ENCODE peak calls at places on chromosome 18, in nine cellular contexts. G, C, R, W, M, Q, P, J and H are unnamed samples. For H3K4me1, the result is how much of the 10 kb centered on the place peaks cover.

GRCh38 chr18:46428368-46428767 is 228.7 kb downstream of the LOXHD1 start:
- DNase-seq in G (peak), C (no peak), R (no peak), W (no peak), M (no peak), Q (no peak), P (no peak), J (no peak), H (no peak)

GRCh38 chr18:74533666-74534065 is 634 bp upstream of the CNDP1 start:
- DNase-seq in G (no peak), C (no peak), R (no peak), W (no peak), M (no peak), Q (no peak), P (no peak), J (no peak), H (no peak)

GRCh38 chr18:72541871-72542690 is 2.1 kb downstream of the CBLN2 start:
- DNase-seq in G (no peak), C (no peak), R (no peak), W (no peak), M (no peak), Q (no peak), P (peak), J (no peak), H (no peak)

GRCh38 chr18:3998698-3999333 is 456.3 kb downstream of the DLGAP1 start:
- DNase-seq in G (no peak), C (no peak), R (peak), W (peak), M (no peak), Q (peak), P (peak), J (no peak), H (no peak)

GRCh38 chr18:28723506-28723905 is 546.6 kb upstream of the CDH2 start:
- DNase-seq in G (no peak), C (no peak), R (no peak), W (no peak), M (no peak), Q (no peak), P (no peak), J (no peak), H (no peak)

GRCh38 chr18:61900504-61901281 is 7.9 kb upstream of the RNF152 start:
- DNase-seq in G (peak), C (no peak), R (no peak), W (no peak), M (no peak), Q (no peak), P (no peak), J (no peak), H (no peak)

GRCh38 chr18:6145645-6146308 is 250.5 kb upstream of the TMEM200C start:
- DNase-seq in G (no peak), C (no peak), R (no peak), W (no peak), M (no peak), Q (no peak), P (no peak), J (no peak), H (no peak)

GRCh38 chr18:9823805-9824473 is 61.8 kb upstream of the TXNDC2 start:
- DNase-seq in G (peak), C (no peak), R (no peak), W (no peak), M (no peak), Q (no peak), P (peak), J (no peak), H (no peak)

GRCh38 chr18:6718255-6718654 is 11.3 kb upstream of the ARHGAP28 start:
- DNase-seq in G (no peak), C (no peak), R (no peak), W (no peak), M (no peak), Q (no peak), P (no peak), J (no peak), H (no peak)

GRCh38 chr18:73947180-73947989 is 200.2 kb downstream of the FBXO15 start:
- DNase-seq in G (no peak), C (no peak), R (no peak), W (no peak), M (no peak), Q (no peak), P (no peak), J (no peak), H (no peak)

GRCh38 chr18:23387265-23387664 is 65.8 kb upstream of the RIOK3 start:
- DNase-seq in G (no peak), C (no peak), R (no peak), W (no peak), M (no peak), Q (no peak), P (no peak), J (no peak), H (no peak)

GRCh38 chr18:10518595-10519273 is 7.1 kb upstream of the NAPG start:
- DNase-seq in G (no peak), C (peak), R (peak), W (peak), M (peak), Q (no peak), P (peak), J (no peak), H (no peak)

GRCh38 chr18:26746284-26747130 is 119.0 kb downstream of the AQP4 start:
- DNase-seq in G (no peak), C (no peak), R (no peak), W (no peak), M (no peak), Q (peak), P (peak), J (no peak), H (no peak)

GRCh38 chr18:25262920-25263319 is 89.0 kb downstream of the ZNF521 start:
- DNase-seq in G (no peak), C (no peak), R (no peak), W (no peak), M (no peak), Q (no peak), P (peak), J (no peak), H (no peak)

GRCh38 chr18:59681051-59681450 is 16.2 kb downstream of the CCBE1 start:
- DNase-seq in G (no peak), C (no peak), R (no peak), W (no peak), M (no peak), Q (no peak), P (no peak), J (no peak), H (no peak)

GRCh38 chr18:31321719-31322118 is 3.8 kb downstream of the DSG1 start:
- DNase-seq in G (no peak), C (no peak), R (no peak), W (no peak), M (no peak), Q (no peak), P (no peak), J (no peak), H (no peak)

GRCh38 chr18:26464128-26465011 is 84.0 kb downstream of the KCTD1 start:
- DNase-seq in G (no peak), C (no peak), R (no peak), W (no peak), M (no peak), Q (no peak), P (no peak), J (no peak), H (no peak)

GRCh38 chr18:55214969-55215368 is 255.7 kb upstream of the CCDC68 start:
- DNase-seq in G (no peak), C (no peak), R (no peak), W (no peak), M (no peak), Q (no peak), P (no peak), J (no peak), H (no peak)

GRCh38 chr18:25727281-25727680 is 363.1 kb downstream of the SS18 start:
- DNase-seq in G (no peak), C (no peak), R (peak), W (no peak), M (no peak), Q (no peak), P (no peak), J (no peak), H (no peak)

GRCh38 chr18:25832008-25832604 is 258.3 kb downstream of the SS18 start:
- DNase-seq in G (no peak), C (no peak), R (peak), W (peak), M (peak), Q (peak), P (peak), J (no peak), H (peak)

GRCh38 chr18:10374615-10375295 is 79.7 kb upstream of the APCDD1 start:
- DNase-seq in G (no peak), C (no peak), R (no peak), W (no peak), M (no peak), Q (no peak), P (peak), J (no peak), H (no peak)

GRCh38 chr18:74489631-74490030 is 6.5 kb upstream of the CNDP2 start:
- DNase-seq in G (no peak), C (no peak), R (no peak), W (no peak), M (no peak), Q (no peak), P (peak), J (no peak), H (no peak)

GRCh38 chr18:33495278-33495677 is 54.8 kb upstream of the CCDC178 start:
- DNase-seq in G (peak), C (no peak), R (peak), W (peak), M (no peak), Q (peak), P (peak), J (no peak), H (no peak)

GRCh38 chr18:46502444-46502843 is 154.6 kb downstream of the LOXHD1 start:
- DNase-seq in G (no peak), C (no peak), R (no peak), W (no peak), M (no peak), Q (no peak), P (peak), J (no peak), H (no peak)

GRCh38 chr18:74283255-74283554 is 8.6 kb downstream of the CYB5A start:
- DNase-seq in G (no peak), C (no peak), R (no peak), W (no peak), M (no peak), Q (no peak), P (no peak), J (no peak), H (no peak)

GRCh38 chr18:36328385-36328858 is 30.9 kb downstream of the FHOD3 start:
- DNase-seq in G (no peak), C (no peak), R (no peak), W (no peak), M (no peak), Q (no peak), P (no peak), J (no peak), H (no peak)

GRCh38 chr18:23837591-23837990 is 148.3 kb downstream of the LAMA3 start:
- DNase-seq in G (no peak), C (peak), R (peak), W (peak), M (no peak), Q (no peak), P (peak), J (no peak), H (no peak)

GRCh38 chr18:28794459-28795245 is 617.7 kb upstream of the CDH2 start:
- DNase-seq in G (no peak), C (no peak), R (peak), W (no peak), M (no peak), Q (peak), P (peak), J (no peak), H (no peak)

GRCh38 chr18:35117951-35118411 is 76.8 kb downstream of the MAPRE2 start:
- DNase-seq in G (peak), C (no peak), R (no peak), W (peak), M (peak), Q (no peak), P (peak), J (no peak), H (no peak)

GRCh38 chr18:72697706-72698105 is 153.6 kb upstream of the CBLN2 start:
- DNase-seq in G (no peak), C (no peak), R (no peak), W (no peak), M (no peak), Q (no peak), P (no peak), J (no peak), H (no peak)

GRCh38 chr18:23330423-23330822 is 122.7 kb upstream of the RIOK3 start:
- DNase-seq in G (no peak), C (no peak), R (no peak), W (no peak), M (no peak), Q (no peak), P (no peak), J (peak), H (no peak)

GRCh38 chr18:12038082-12038660 is 55.5 kb upstream of the ANKRD62 start:
- DNase-seq in G (no peak), C (no peak), R (no peak), W (no peak), M (peak), Q (no peak), P (peak), J (no peak), H (peak)

GRCh38 chr18:42001801-42002200 is 46.8 kb downstream of the PIK3C3 start:
- DNase-seq in G (no peak), C (no peak), R (no peak), W (no peak), M (no peak), Q (no peak), P (no peak), J (no peak), H (no peak)

GRCh38 chr18:9557250-9557943 is 57.0 kb downstream of the PPP4R1 start:
- DNase-seq in G (no peak), C (no peak), R (no peak), W (no peak), M (no peak), Q (no peak), P (no peak), J (no peak), H (no peak)

GRCh38 chr18:6610436-6610835 is 119.1 kb upstream of the ARHGAP28 start:
- DNase-seq in G (no peak), C (no peak), R (no peak), W (no peak), M (no peak), Q (no peak), P (peak), J (no peak), H (no peak)

GRCh38 chr18:7817596-7817995 is 250.5 kb downstream of the PTPRM start:
- DNase-seq in G (no peak), C (peak), R (no peak), W (no peak), M (no peak), Q (no peak), P (no peak), J (no peak), H (no peak)

GRCh38 chr18:30094556-30094955 is 948.0 kb downstream of the DSC3 start:
- DNase-seq in G (no peak), C (no peak), R (peak), W (no peak), M (no peak), Q (no peak), P (peak), J (no peak), H (no peak)

GRCh38 chr18:42921261-42921737 is 194.2 kb downstream of the RIT2 start:
- DNase-seq in G (no peak), C (no peak), R (no peak), W (no peak), M (no peak), Q (no peak), P (no peak), J (no peak), H (no peak)

GRCh38 chr18:79887181-79888000 is 64.1 kb downstream of the SLC66A2 start:
- DNase-seq in G (no peak), C (no peak), R (no peak), W (no peak), M (no peak), Q (no peak), P (no peak), J (no peak), H (peak)

GRCh38 chr18:76380127-76380729 is 114.8 kb downstream of the ZNF516 start:
- DNase-seq in G (no peak), C (no peak), R (no peak), W (no peak), M (no peak), Q (no peak), P (no peak), J (peak), H (no peak)
- H3K4me1 ChIP-seq in G (under half), C (under half), R (under half), W (under half), M (under half), Q (under half), P (under half), J (under half), H (under half)

GRCh38 chr18:58532972-58533371 is 95.9 kb downstream of the ALPK2 start:
- DNase-seq in G (no peak), C (no peak), R (no peak), W (no peak), M (no peak), Q (no peak), P (no peak), J (no peak), H (no peak)
- H3K4me1 ChIP-seq in G (under half), C (under half), R (under half), W (under half), M (under half), Q (under half), P (under half), J (under half), H (under half)

GRCh38 chr18:22177496-22177866 is 8.1 kb downstream of the GATA6 start:
- DNase-seq in G (no peak), C (no peak), R (peak), W (no peak), M (no peak), Q (no peak), P (no peak), J (no peak), H (no peak)

GRCh38 chr18:22174341-22175148 is 5.2 kb downstream of the GATA6 start:
- DNase-seq in G (no peak), C (no peak), R (peak), W (no peak), M (no peak), Q (no peak), P (no peak), J (no peak), H (no peak)

GRCh38 chr18:22175326-22175725 is 5.9 kb downstream of the GATA6 start:
- DNase-seq in G (no peak), C (no peak), R (peak), W (no peak), M (no peak), Q (no peak), P (no peak), J (no peak), H (no peak)

GRCh38 chr18:22176622-22177495 is 7.5 kb downstream of the GATA6 start:
- DNase-seq in G (no peak), C (peak), R (no peak), W (no peak), M (no peak), Q (no peak), P (no peak), J (no peak), H (no peak)

DNA sequence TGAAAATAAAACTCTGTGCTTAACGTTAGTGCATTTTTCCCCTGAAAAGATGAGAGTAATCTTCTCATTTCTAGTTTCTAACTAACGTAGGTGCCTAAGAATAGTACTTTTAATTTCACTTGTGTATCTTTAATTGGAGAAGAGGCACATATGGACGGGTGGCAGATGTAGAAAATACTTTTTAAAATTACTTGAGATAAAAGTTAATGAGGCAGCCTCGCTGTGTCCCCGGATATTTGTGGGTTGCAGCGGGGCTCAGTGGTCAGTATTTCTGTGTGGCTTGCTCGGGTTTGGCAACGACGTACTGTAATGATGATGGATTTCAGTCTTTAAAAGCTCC is 6.9 kb downstream of the GATA6 start:
- DNase-seq in G (no peak), C (no peak), R (peak), W (no peak), M (no peak), Q (no peak), P (no peak), J (no peak), H (no peak)
- H3K4me1 ChIP-seq in G (under half), C (under half), R (half or more), W (under half), M (under half), Q (under half), P (under half), J (under half), H (under half)

GRCh38 chr18:50653402-50654093 is 93.7 kb downstream of the MAPK4 start:
- DNase-seq in G (peak), C (no peak), R (no peak), W (no peak), M (no peak), Q (no peak), P (no peak), J (no peak), H (no peak)
- H3K4me1 ChIP-seq in G (under half), C (under half), R (under half), W (under half), M (under half), Q (under half), P (under half), J (under half), H (under half)

DNA sequence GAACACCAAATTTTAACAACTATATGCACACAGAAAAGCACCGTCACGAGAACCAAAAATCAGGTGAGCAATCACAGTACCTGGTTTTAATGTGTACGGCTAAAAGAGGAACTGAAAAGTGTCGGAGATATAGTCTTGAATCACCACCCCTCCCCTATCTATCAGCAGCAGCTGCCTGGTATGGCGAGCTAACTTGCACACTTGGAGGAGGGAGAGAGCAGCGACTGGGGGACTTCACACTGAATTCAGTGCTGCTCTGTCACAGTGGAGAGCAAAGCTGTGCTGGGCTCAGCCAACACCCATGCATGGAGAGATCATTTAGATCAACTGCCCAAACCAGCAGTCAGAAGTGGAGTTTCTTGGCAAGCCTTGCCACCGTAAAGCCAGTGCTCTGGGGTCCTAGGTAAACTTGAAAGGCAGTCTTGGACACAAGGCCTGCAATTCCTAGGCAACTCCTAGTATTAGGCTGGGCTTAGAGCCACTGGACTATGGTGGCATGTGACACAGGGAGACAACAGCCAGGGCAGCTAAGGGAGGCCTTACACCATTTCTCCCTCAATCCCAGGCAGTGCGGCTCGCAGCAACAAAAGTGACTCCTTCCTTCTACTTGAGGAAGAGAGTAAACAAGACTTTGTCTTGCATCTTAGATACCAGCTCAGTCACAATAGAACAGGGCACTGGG is 89.2 kb upstream of the CD226 start:
- DNase-seq in G (no peak), C (no peak), R (no peak), W (no peak), M (no peak), Q (no peak), P (no peak), J (no peak), H (no peak)
- H3K4me1 ChIP-seq in G (under half), C (under half), R (under half), W (under half), M (under half), Q (under half), P (under half), J (under half), H (under half)